ENCODE peak calls at places on chromosomes 11 and 22, in four cellular contexts. One of them, this sample, is unnamed.

GRCh38 chr22:27537481-27537891 is 264.1 kb downstream of the MN1 start:
- DNase-seq in WTC11: no peak
- DNase-seq in HepG2: no peak
- DNase-seq in SK-N-SH: no peak
- DNase-seq in this sample: no peak

GRCh38 chr11:35850191-35850590 is 93.7 kb upstream of the LDLRAD3 start:
- DNase-seq in WTC11: no peak
- DNase-seq in HepG2: no peak
- DNase-seq in SK-N-SH: no peak
- DNase-seq in this sample: no peak

GRCh38 chr11:62603072-62603408 is 1.4 kb upstream of the MTA2 start:
- DNase-seq in WTC11: no peak
- DNase-seq in HepG2: no peak
- DNase-seq in SK-N-SH: no peak
- DNase-seq in this sample: no peak

GRCh38 chr22:31055322-31056159 is 25.6 kb upstream of the SMTN start:
- DNase-seq in WTC11: peak
- DNase-seq in HepG2: peak
- DNase-seq in SK-N-SH: peak
- DNase-seq in this sample: no peak

GRCh38 chr22:20642668-20643179 is 131.2 kb upstream of the SERPIND1 start:
- DNase-seq in WTC11: no peak
- DNase-seq in HepG2: no peak
- DNase-seq in SK-N-SH: no peak
- DNase-seq in this sample: no peak

GRCh38 chr11:47271328-47271727 is 1.4 kb downstream of the MADD start:
- DNase-seq in WTC11: no peak
- DNase-seq in HepG2: no peak
- DNase-seq in SK-N-SH: no peak
- DNase-seq in this sample: no peak

GRCh38 chr11:102287963-102288744 is 29.1 kb upstream of the BIRC3 start:
- DNase-seq in WTC11: no peak
- DNase-seq in HepG2: peak
- DNase-seq in SK-N-SH: peak
- DNase-seq in this sample: peak

GRCh38 chr11:15146271-15147003 is 31.7 kb downstream of the INSC start:
- DNase-seq in WTC11: no peak
- DNase-seq in HepG2: no peak
- DNase-seq in SK-N-SH: no peak
- DNase-seq in this sample: no peak

GRCh38 chr11:131894615-131895544 is 524.5 kb downstream of the NTM start:
- DNase-seq in WTC11: no peak
- DNase-seq in HepG2: no peak
- DNase-seq in SK-N-SH: no peak
- DNase-seq in this sample: no peak

GRCh38 chr22:19631899-19632670 is 82.2 kb upstream of the SEPTIN5 start:
- DNase-seq in WTC11: peak
- DNase-seq in HepG2: peak
- DNase-seq in SK-N-SH: peak
- DNase-seq in this sample: peak

GRCh38 chr11:123378096-123378495 is 52.0 kb upstream of the GRAMD1B start:
- DNase-seq in WTC11: no peak
- DNase-seq in HepG2: no peak
- DNase-seq in SK-N-SH: no peak
- DNase-seq in this sample: no peak

GRCh38 chr22:27173530-27173929 is 516.1 kb downstream of the MIAT start:
- DNase-seq in WTC11: no peak
- DNase-seq in HepG2: no peak
- DNase-seq in SK-N-SH: no peak
- DNase-seq in this sample: no peak

GRCh38 chr11:77049081-77049480 is 14.9 kb downstream of the B3GNT6 start:
- DNase-seq in WTC11: no peak
- DNase-seq in HepG2: no peak
- DNase-seq in SK-N-SH: no peak
- DNase-seq in this sample: no peak

GRCh38 chr11:46912526-46913150 is 5.7 kb downstream of the LRP4 start:
- DNase-seq in WTC11: peak
- DNase-seq in HepG2: no peak
- DNase-seq in SK-N-SH: peak
- DNase-seq in this sample: peak

GRCh38 chr11:47566166-47566546 is 757 bp downstream of the PTPMT1 start:
- DNase-seq in WTC11: peak
- DNase-seq in HepG2: no peak
- DNase-seq in SK-N-SH: no peak
- DNase-seq in this sample: peak

GRCh38 chr11:3845670-3846069 is 4.9 kb upstream of the RHOG start:
- DNase-seq in WTC11: no peak
- DNase-seq in HepG2: no peak
- DNase-seq in SK-N-SH: no peak
- DNase-seq in this sample: no peak

GRCh38 chr11:118046051-118046963 is 30.6 kb upstream of the TMPRSS4 start:
- DNase-seq in WTC11: no peak
- DNase-seq in HepG2: no peak
- DNase-seq in SK-N-SH: no peak
- DNase-seq in this sample: no peak

GRCh38 chr22:32879550-32879949 is 78.0 kb downstream of the TIMP3 start:
- DNase-seq in WTC11: no peak
- DNase-seq in HepG2: no peak
- DNase-seq in SK-N-SH: no peak
- DNase-seq in this sample: no peak

GRCh38 chr22:45425101-45425500 is 11.6 kb downstream of the RIBC2 start:
- DNase-seq in WTC11: no peak
- DNase-seq in HepG2: no peak
- DNase-seq in SK-N-SH: no peak
- DNase-seq in this sample: no peak

GRCh38 chr22:39526736-39527171 is 5.8 kb downstream of the RPS19BP1 start:
- DNase-seq in WTC11: no peak
- DNase-seq in HepG2: no peak
- DNase-seq in SK-N-SH: no peak
- DNase-seq in this sample: no peak

GRCh38 chr11:12469451-12469850 is 92.1 kb downstream of the PARVA start:
- DNase-seq in WTC11: no peak
- DNase-seq in HepG2: no peak
- DNase-seq in SK-N-SH: no peak
- DNase-seq in this sample: no peak

GRCh38 chr22:17944205-17944725 is 80.1 kb downstream of the MICAL3 start:
- DNase-seq in WTC11: no peak
- DNase-seq in HepG2: no peak
- DNase-seq in SK-N-SH: peak
- DNase-seq in this sample: no peak

GRCh38 chr11:44949160-44950035 is 1.3 kb downstream of the TP53I11 start:
- DNase-seq in WTC11: peak
- DNase-seq in HepG2: no peak
- DNase-seq in SK-N-SH: peak
- DNase-seq in this sample: peak

GRCh38 chr22:25909988-25910387 is 168.0 kb downstream of the MYO18B start:
- DNase-seq in WTC11: no peak
- DNase-seq in HepG2: no peak
- DNase-seq in SK-N-SH: peak
- DNase-seq in this sample: no peak

GRCh38 chr11:33797879-33798278 is 23.6 kb upstream of the FBXO3 start:
- DNase-seq in WTC11: no peak
- DNase-seq in HepG2: no peak
- DNase-seq in SK-N-SH: no peak
- DNase-seq in this sample: no peak

DNA sequence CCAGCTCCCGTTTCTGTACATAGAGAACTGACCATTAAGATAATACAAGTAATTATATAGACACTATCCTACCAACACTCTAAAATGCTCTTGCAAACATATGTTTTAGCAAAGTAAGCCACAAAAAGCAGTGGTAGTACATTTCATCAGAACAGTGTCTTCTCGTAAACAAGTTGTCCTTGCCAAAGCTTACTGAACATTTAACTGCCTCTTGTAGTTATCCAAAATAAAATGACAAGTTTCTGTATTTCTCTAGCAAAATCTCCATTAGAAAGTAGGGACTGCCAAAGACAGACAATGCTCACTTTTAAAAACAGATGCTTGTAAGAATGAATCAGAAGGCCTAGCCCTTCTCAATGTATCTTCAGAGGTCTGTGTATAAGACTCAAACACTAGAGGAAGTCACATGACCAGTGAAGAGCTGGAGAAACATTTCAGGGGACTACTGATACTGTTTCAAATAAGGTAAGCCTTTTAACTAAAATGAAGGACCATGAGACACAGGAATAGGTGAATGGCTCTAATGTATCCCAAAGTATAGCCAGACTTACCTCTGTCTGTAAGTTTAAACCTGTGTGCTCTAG is 7.8 kb upstream of the ZC3H12C start:
- DNase-seq in WTC11: no peak
- DNase-seq in HepG2: no peak
- DNase-seq in SK-N-SH: no peak
- DNase-seq in this sample: no peak
- TF ChIP-seq FOXJ3 in WTC11: no peak
- TF ChIP-seq FOXJ3 in HepG2: no peak
- TF ChIP-seq FOXJ3 in SK-N-SH: no peak
- TF ChIP-seq FOXJ3 in this sample: no peak

DNA sequence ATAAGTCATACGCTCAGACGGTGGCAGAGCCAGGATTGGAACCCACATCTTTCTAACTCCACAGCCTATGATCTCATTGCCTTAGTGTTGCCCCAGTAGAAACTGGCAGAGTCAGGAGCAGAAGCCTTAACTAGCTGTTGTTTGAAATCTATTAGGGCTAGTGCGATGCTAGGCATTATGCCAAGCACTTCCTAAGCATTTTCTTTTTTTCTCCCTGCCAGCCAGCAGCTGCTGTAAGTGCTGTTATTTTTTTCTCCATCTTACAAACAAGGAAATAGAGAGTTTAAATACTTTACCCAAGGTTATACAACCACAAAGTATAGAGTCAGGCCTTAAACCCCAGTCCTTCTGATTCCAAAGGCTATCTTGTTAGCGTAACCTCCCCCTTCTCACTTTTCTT is 161.0 kb upstream of the SORL1-AS1 start:
- DNase-seq in WTC11: no peak
- DNase-seq in HepG2: no peak
- DNase-seq in SK-N-SH: no peak
- DNase-seq in this sample: no peak
- TF ChIP-seq FOXJ3 in WTC11: no peak
- TF ChIP-seq FOXJ3 in HepG2: no peak
- TF ChIP-seq FOXJ3 in SK-N-SH: no peak
- TF ChIP-seq FOXJ3 in this sample: no peak

DNA sequence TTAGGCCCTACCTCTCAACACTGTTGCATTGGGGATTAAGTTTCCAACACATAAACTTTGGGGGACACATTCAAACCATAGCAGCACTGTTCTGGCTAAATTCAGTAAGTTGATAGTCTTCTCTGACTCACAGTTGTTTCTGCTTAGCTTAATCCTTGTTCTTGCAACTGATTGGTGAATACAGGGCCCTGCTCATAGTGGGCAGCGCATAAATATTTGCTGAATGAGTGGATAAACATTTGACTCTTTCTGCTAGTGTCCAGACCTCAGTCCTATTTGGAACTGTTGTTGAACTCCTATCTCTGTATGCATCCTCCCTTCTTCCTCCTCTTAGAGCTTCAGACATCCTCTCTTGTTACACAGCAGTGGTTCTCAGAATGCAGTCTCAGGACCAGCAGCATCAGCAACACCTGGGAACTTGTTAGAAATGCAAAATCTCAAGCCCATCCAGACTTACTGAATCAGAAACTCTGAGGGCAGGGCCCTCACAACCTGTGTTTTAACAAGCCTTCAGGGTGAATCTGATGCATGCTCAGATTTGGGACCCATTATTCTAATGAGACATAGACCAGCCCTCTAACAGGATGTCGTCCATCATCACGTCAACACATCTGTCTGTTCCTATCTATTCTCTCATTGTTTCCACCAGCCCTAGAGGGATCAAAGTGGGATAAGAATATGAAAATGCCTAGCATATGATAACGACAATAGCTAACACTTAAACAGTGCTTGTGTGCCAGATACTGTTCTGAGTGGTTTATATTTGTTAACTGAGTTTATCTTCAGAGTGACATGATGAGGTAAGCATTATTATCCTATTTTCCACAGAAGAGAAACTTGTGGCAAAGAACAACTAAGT is 22.3 kb downstream of the SPON1 start:
- DNase-seq in WTC11: no peak
- DNase-seq in HepG2: no peak
- DNase-seq in SK-N-SH: peak
- DNase-seq in this sample: no peak
- TF ChIP-seq FOXJ3 in WTC11: no peak
- TF ChIP-seq FOXJ3 in HepG2: no peak
- TF ChIP-seq FOXJ3 in SK-N-SH: no peak
- TF ChIP-seq FOXJ3 in this sample: no peak

GRCh38 chr11:95788921-95789505 is 569 bp downstream of the FAM76B start:
- DNase-seq in WTC11: peak
- DNase-seq in HepG2: peak
- DNase-seq in SK-N-SH: peak
- DNase-seq in this sample: peak
- TF ChIP-seq FOXJ3 in WTC11: no peak
- TF ChIP-seq FOXJ3 in HepG2: no peak
- TF ChIP-seq FOXJ3 in SK-N-SH: peak
- TF ChIP-seq FOXJ3 in this sample: no peak

GRCh38 chr11:125146232-125146631 is 18.3 kb upstream of the PKNOX2 start:
- DNase-seq in WTC11: no peak
- DNase-seq in HepG2: no peak
- DNase-seq in SK-N-SH: no peak
- DNase-seq in this sample: no peak
- TF ChIP-seq FOXJ3 in WTC11: no peak
- TF ChIP-seq FOXJ3 in HepG2: no peak
- TF ChIP-seq FOXJ3 in SK-N-SH: no peak
- TF ChIP-seq FOXJ3 in this sample: no peak

DNA sequence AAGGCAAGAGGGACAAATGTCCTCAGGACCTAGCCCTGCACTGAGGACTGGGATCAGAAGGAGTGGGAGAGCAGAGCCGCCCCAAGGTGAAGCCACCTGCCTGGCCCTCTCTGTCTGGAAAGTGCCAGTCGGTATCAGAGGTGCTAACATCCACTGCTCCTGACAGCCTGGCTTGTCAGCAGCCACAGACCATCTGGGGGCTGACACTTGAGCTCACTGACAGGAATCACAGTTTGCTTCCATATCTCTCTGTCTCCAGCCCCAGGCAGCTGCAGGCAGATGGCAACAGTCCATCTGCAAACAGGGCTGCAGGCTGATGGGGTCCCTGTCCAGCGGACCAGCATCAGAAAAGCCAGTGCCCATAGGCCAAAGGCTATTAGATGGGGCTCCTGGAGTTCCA is 5.5 kb downstream of the OPCML start:
- DNase-seq in WTC11: no peak
- DNase-seq in HepG2: no peak
- DNase-seq in SK-N-SH: peak
- DNase-seq in this sample: no peak
- TF ChIP-seq FOXJ3 in WTC11: no peak
- TF ChIP-seq FOXJ3 in HepG2: no peak
- TF ChIP-seq FOXJ3 in SK-N-SH: no peak
- TF ChIP-seq FOXJ3 in this sample: no peak

DNA sequence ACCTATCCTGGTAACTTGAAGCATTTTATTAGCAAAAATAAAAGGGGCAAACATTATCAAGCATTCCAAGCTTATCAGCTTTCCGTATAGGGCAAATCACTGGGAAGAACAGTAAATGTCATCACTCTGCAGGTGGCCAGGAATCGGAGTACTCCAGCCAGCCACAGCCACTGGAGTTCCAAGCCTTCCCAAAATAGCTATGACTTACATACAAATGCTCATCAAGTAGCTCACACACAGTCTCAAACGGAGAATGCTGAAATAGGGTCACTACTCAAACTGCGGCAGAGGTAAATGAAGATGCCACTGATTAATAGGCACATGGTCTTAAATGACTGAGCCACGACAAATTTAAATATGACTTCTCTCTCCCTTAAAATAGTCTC is 2.1 kb downstream of the USP28 start:
- DNase-seq in WTC11: no peak
- DNase-seq in HepG2: no peak
- DNase-seq in SK-N-SH: no peak
- DNase-seq in this sample: no peak
- TF ChIP-seq FOXJ3 in WTC11: no peak
- TF ChIP-seq FOXJ3 in HepG2: no peak
- TF ChIP-seq FOXJ3 in SK-N-SH: no peak
- TF ChIP-seq FOXJ3 in this sample: no peak

GRCh38 chr11:43903969-43904368 is 23.3 kb downstream of the ALKBH3 start:
- DNase-seq in WTC11: no peak
- DNase-seq in HepG2: no peak
- DNase-seq in SK-N-SH: peak
- DNase-seq in this sample: no peak
- TF ChIP-seq FOXJ3 in WTC11: no peak
- TF ChIP-seq FOXJ3 in HepG2: no peak
- TF ChIP-seq FOXJ3 in SK-N-SH: no peak
- TF ChIP-seq FOXJ3 in this sample: no peak